ENCODE peak calls at places on chromosomes 2 and 18, in five cellular contexts. I is suprapubic skin, D is body of pancreas, Z is IMR-90, T is sigmoid colon. P is an unnamed sample.

GRCh38 chr2:218781691-218782528 is at the start of gene CYP27A1:
- DNase-seq in D (peak), Z (no peak), I (peak), T (peak), P (peak)

GRCh38 chr2:212940816-212941215 is 210.6 kb downstream of the IKZF2 start:
- DNase-seq in D (peak), I (no peak), Z (peak), T (no peak), P (peak)

GRCh38 chr2:133362061-133362476 is 206.2 kb downstream of the NCKAP5 start:
- DNase-seq in Z (peak), T (no peak), I (no peak), D (no peak), P (no peak)

GRCh38 chr2:96265349-96265839 is 403 bp downstream of the TMEM127 start:
- DNase-seq in D (no peak), Z (no peak), T (peak), I (peak), P (no peak)

GRCh38 chr2:40591785-40592184 is 139.9 kb upstream of the SLC8A1 start:
- DNase-seq in I (no peak), D (no peak), Z (no peak), T (no peak), P (no peak)

GRCh38 chr18:76398899-76399612 is 96.0 kb downstream of the ZNF516 start:
- DNase-seq in I (peak), Z (peak), D (peak), T (peak), P (peak)

GRCh38 chr18:677951-678363 is 20.5 kb downstream of the TYMS start:
- DNase-seq in I (no peak), T (no peak), Z (no peak), D (no peak), P (no peak)

GRCh38 chr2:195759877-195760276 is 102.9 kb downstream of the SLC39A10 start:
- DNase-seq in D (no peak), T (no peak), Z (no peak), I (no peak), P (no peak)

GRCh38 chr18:52465391-52465790 is 125.4 kb downstream of the DCC start:
- DNase-seq in I (no peak), Z (no peak), D (no peak), T (no peak), P (no peak)

GRCh38 chr2:78979380-78980238 is 45.9 kb upstream of the REG3G start:
- DNase-seq in Z (no peak), T (no peak), D (peak), I (no peak), P (peak)

GRCh38 chr18:49460958-49461601 is 635 bp upstream of the DYM start:
- DNase-seq in I (no peak), T (no peak), D (no peak), Z (no peak), P (no peak)

GRCh38 chr2:230054079-230054478 is 14.6 kb downstream of the SLC16A14 start:
- DNase-seq in D (no peak), Z (peak), T (no peak), I (no peak), P (no peak)

GRCh38 chr2:181393472-181393871 is 63.7 kb upstream of the ITGA4 start:
- DNase-seq in T (no peak), Z (peak), I (no peak), D (no peak), P (no peak)

GRCh38 chr2:49755777-49756176 is 601.5 kb upstream of the FSHR start:
- DNase-seq in Z (no peak), I (no peak), D (no peak), T (no peak), P (no peak)

GRCh38 chr2:149662556-149662955 is 75.0 kb upstream of the MMADHC start:
- DNase-seq in T (no peak), Z (no peak), D (no peak), I (no peak), P (no peak)

GRCh38 chr2:156538083-156538504 is 101.9 kb downstream of the GPD2 start:
- DNase-seq in D (no peak), T (no peak), I (no peak), Z (peak), P (no peak)

GRCh38 chr18:29378739-29379138 is 1201.8 kb upstream of the CDH2 start:
- DNase-seq in Z (no peak), T (no peak), I (no peak), D (no peak), P (no peak)

GRCh38 chr2:28390857-28391563 is 1.6 kb upstream of the FOSL2 start:
- DNase-seq in Z (no peak), I (peak), T (peak), D (peak), P (peak)

GRCh38 chr2:165794520-165794882 is 454 bp upstream of the GALNT3 start:
- DNase-seq in Z (peak), D (peak), T (peak), I (no peak), P (peak)

GRCh38 chr2:61291851-61292575 is 130.0 kb downstream of the C2orf74 start:
- DNase-seq in I (no peak), D (no peak), T (no peak), Z (peak), P (no peak)

GRCh38 chr2:220855296-220855695 is 716.8 kb downstream of the EPHA4 start:
- DNase-seq in I (no peak), Z (peak), T (no peak), D (no peak), P (no peak)

GRCh38 chr18:10252952-10253680 is 201.3 kb upstream of the APCDD1 start:
- DNase-seq in D (no peak), T (no peak), Z (no peak), I (no peak), P (no peak)

GRCh38 chr2:191878576-191879298 is 31.8 kb upstream of the CAVIN2 start:
- DNase-seq in T (no peak), I (no peak), Z (peak), D (no peak), P (no peak)

GRCh38 chr18:711693-712400 is 583 bp downstream of the ENOSF1 start:
- DNase-seq in Z (peak), T (peak), I (peak), D (peak), P (peak)

GRCh38 chr2:182824056-182824758 is 42.2 kb downstream of the FRZB start:
- DNase-seq in D (no peak), I (no peak), T (no peak), Z (no peak), P (no peak)

GRCh38 chr2:166088634-166089033 is 39.2 kb downstream of the SCN1A start:
- DNase-seq in T (no peak), D (no peak), Z (peak), I (no peak), P (no peak)

GRCh38 chr2:191867507-191867847 is 20.6 kb upstream of the CAVIN2 start:
- DNase-seq in Z (no peak), T (no peak), D (no peak), I (no peak), P (no peak)

GRCh38 chr18:63947051-63947790 is 1.9 kb upstream of the HMSD start:
- DNase-seq in T (no peak), Z (peak), D (no peak), I (no peak), P (no peak)

DNA sequence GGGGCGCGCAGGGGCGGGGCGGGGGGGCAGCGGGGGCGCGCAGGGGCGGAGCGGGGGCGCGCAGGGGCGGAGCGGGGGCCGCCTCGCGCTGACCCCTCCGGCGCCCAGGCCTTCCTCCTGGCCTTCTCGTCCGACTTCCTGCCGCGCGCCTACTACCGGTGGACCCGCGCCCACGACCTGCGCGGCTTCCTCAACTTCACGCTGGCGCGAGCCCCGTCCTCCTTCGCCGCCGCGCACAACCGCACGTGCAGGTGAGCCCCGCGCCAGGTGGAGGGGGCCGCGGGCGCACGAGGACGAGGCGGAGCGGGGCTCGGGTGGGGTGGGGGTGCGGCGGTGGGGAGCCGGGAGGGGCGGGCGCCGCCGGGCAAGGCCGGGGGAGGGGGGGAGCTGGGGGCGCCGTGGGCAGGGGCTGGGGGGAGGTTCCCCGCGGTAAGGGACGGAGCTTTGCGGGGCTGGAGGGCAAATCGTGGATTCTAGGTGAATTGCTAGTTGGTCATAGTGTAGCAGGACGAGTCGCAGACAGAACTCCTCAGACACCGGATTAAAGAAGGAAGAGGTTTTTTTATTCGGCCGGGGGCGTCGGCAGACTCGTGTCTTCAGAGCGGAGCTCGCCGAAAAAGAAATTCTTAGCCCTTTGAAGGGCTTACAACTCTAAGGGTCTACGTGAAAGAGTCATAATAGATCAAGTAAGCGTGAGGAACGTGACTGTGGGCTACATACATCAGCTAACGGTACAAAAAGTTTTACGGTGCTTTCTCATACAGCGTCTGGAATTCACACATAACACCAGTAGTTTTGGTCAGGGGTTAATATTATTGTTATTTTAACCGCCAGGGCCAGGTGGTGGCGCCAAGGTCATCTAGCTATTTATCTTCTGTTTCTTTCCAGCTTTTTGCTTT is 29.9 kb downstream of the ANO7 start:
- DNase-seq in I (no peak), Z (peak), T (no peak), D (peak), P (peak)
- TF ChIP-seq POLR2A in I (no peak), Z (no peak), T (no peak), D (no peak), P (no peak)

GRCh38 chr2:70886541-70886987 is 49.1 kb upstream of the ATP6V1B1 start:
- DNase-seq in D (no peak), I (no peak), T (no peak), Z (no peak), P (no peak)
- TF ChIP-seq POLR2A in D (no peak), I (no peak), T (no peak), Z (no peak), P (no peak)

GRCh38 chr2:73984203-73984921 is at the start of gene TET3:
- DNase-seq in T (peak), D (peak), Z (no peak), I (no peak), P (no peak)
- TF ChIP-seq POLR2A in T (no peak), D (no peak), Z (no peak), I (no peak), P (no peak)

GRCh38 chr18:79393181-79393598 is 2.5 kb upstream of the NFATC1 start:
- DNase-seq in D (no peak), I (no peak), Z (no peak), T (peak), P (no peak)

GRCh38 chr18:79395761-79396404 is at the start of gene NFATC1:
- DNase-seq in T (peak), Z (peak), I (no peak), D (peak), P (peak)

GRCh38 chr18:79393626-79394401 is 1.9 kb upstream of the NFATC1 start:
- DNase-seq in Z (peak), I (peak), D (peak), T (peak), P (peak)

GRCh38 chr18:79395308-79395640 is 456 bp upstream of the NFATC1 start:
- DNase-seq in Z (no peak), T (no peak), I (no peak), D (no peak), P (no peak)

GRCh38 chr18:79394438-79395307 is 1.1 kb upstream of the NFATC1 start:
- DNase-seq in D (peak), I (no peak), Z (peak), T (peak), P (no peak)
- TF ChIP-seq POLR2A in D (no peak), I (no peak), Z (no peak), T (no peak), P (no peak)

DNA sequence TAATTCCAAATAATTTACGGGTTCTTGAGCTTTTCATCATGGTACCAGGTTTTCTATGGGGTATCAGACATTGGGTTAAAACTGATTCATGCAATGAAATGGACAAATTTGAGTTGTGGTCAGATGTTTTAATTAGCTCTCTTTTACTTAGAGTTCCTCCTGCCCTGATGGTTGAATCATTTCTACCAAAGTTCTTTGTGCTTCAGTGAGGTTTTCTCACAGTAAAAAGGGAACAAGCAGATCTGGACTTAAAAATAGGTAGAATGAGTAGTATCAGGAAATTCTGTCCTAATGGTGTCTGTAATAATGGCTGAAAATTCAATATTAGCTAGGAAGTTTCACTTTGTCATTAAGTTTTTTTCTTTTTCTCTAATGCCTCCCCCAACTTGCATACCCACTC is 159.7 kb upstream of the LRRTM1 start:
- DNase-seq in D (no peak), T (no peak), I (no peak), Z (no peak), P (no peak)
- TF ChIP-seq POLR2A in D (no peak), T (no peak), I (no peak), Z (no peak), P (no peak)

DNA sequence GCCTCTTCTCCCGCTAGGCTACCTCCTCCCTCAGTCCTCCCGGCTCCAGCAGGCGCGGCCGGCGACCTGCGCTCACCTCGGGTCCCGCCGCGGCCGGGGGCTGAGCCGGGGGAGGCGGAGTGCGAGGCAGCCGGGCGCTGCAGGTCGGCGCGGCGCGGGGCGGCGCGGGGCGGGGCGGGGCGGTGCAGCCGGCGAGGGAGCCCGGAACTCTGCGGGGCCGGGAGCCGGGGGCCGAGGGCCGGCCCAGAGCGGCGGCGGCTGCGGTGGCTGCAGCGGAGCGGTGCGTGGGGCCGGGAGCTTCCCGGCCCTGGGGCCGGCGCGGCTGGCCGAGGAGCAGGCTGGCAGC is 437 bp downstream of the ACVR1 start:
- DNase-seq in Z (no peak), I (no peak), T (peak), D (peak), P (peak)
- TF ChIP-seq POLR2A in Z (no peak), I (no peak), T (no peak), D (no peak), P (no peak)

GRCh38 chr2:207828361-207829057 is 58.8 kb upstream of the FZD5 start:
- DNase-seq in I (no peak), Z (peak), D (peak), T (no peak), P (no peak)
- TF ChIP-seq POLR2A in I (no peak), Z (no peak), D (peak), T (no peak), P (no peak)

GRCh38 chr2:1584051-1584531 is 160.2 kb downstream of the PXDN start:
- DNase-seq in T (no peak), I (peak), Z (no peak), D (no peak), P (no peak)

GRCh38 chr2:1586251-1586945 is 157.9 kb downstream of the PXDN start:
- DNase-seq in I (peak), Z (no peak), T (no peak), D (no peak), P (no peak)

GRCh38 chr2:1586946-1587840 is 157.1 kb downstream of the PXDN start:
- DNase-seq in D (no peak), Z (no peak), T (no peak), I (peak), P (no peak)

GRCh38 chr2:1584691-1585485 is 159.4 kb downstream of the PXDN start:
- DNase-seq in T (no peak), Z (no peak), D (no peak), I (no peak), P (peak)

DNA sequence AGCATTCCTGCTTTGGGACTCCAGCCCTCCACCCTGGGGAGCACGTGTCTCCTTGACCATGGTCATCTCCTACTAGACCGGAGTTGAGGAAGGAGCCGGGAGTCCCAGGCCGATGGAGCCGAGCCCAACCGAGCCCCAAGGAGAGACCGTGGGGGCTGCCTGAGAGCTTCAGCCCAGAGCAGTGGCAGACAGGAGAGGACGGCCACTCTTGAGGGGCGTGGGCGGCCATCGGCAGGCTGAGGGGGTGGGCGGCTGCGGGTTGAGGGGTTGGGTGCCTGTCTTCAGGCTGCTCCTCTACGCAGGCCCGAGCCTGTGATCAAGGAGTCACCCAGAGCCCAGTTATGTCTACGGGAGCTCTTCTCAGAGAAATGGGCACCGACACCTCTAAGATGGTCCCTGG is 158.7 kb downstream of the PXDN start:
- DNase-seq in D (no peak), T (no peak), I (no peak), Z (no peak), P (no peak)
- TF ChIP-seq POLR2A in D (no peak), T (no peak), I (no peak), Z (no peak), P (no peak)

GRCh38 chr2:23209059-23209458 is 175.9 kb upstream of the KLHL29 start:
- DNase-seq in Z (no peak), T (no peak), I (no peak), D (no peak), P (no peak)
- TF ChIP-seq POLR2A in Z (no peak), T (no peak), I (no peak), D (no peak), P (no peak)

P was measured in breast epithelium.